ENCODE peak calls at places on chromosomes 16 and 17, in four cellular contexts. One of them, this sample, is unnamed.

GRCh38 chr17:55549140-55549539 is 37.9 kb upstream of the SMIM36 start:
- DNase-seq in cardiac fibroblast: no peak
- DNase-seq in HFF-Myc: no peak
- DNase-seq in AML-193: peak; percentile 18
- DNase-seq in this sample: no peak

GRCh38 chr17:56594528-56595418 is 1.3 kb downstream of the NOG start:
- DNase-seq in HFF-Myc: no peak
- DNase-seq in AML-193: no peak
- DNase-seq in cardiac fibroblast: no peak
- DNase-seq in this sample: peak; percentile 40

GRCh38 chr17:79087428-79088143 is 13.0 kb downstream of the ENGASE start:
- DNase-seq in HFF-Myc: peak; percentile 16
- DNase-seq in AML-193: peak; percentile 60
- DNase-seq in cardiac fibroblast: peak; percentile 61
- DNase-seq in this sample: peak; percentile 80

GRCh38 chr16:54291981-54292487 is 5.4 kb upstream of the IRX3 start:
- DNase-seq in AML-193: no peak
- DNase-seq in HFF-Myc: no peak
- DNase-seq in cardiac fibroblast: no peak
- DNase-seq in this sample: no peak

GRCh38 chr16:30004811-30005242 is 6.0 kb downstream of the DOC2A start:
- DNase-seq in HFF-Myc: no peak
- DNase-seq in cardiac fibroblast: no peak
- DNase-seq in AML-193: no peak
- DNase-seq in this sample: no peak

GRCh38 chr17:79617740-79618382 is 7.0 kb upstream of the RBFOX3 start:
- DNase-seq in cardiac fibroblast: no peak
- DNase-seq in HFF-Myc: no peak
- DNase-seq in AML-193: no peak
- DNase-seq in this sample: no peak

GRCh38 chr17:10036511-10037061 is 131.5 kb upstream of the RCVRN start:
- DNase-seq in cardiac fibroblast: peak; percentile 64
- DNase-seq in HFF-Myc: no peak
- DNase-seq in AML-193: no peak
- DNase-seq in this sample: no peak

GRCh38 chr17:40319651-40320550 is 10.9 kb downstream of the RARA start:
- DNase-seq in cardiac fibroblast: no peak
- DNase-seq in AML-193: peak; percentile 69
- DNase-seq in HFF-Myc: no peak
- DNase-seq in this sample: peak; percentile 25

GRCh38 chr17:55265434-55266021 is 768 bp downstream of the HLF start:
- DNase-seq in AML-193: no peak
- DNase-seq in HFF-Myc: no peak
- DNase-seq in cardiac fibroblast: no peak
- DNase-seq in this sample: no peak

GRCh38 chr16:81545470-81546175 is 101.0 kb downstream of the CMIP start:
- DNase-seq in AML-193: no peak
- DNase-seq in HFF-Myc: no peak
- DNase-seq in cardiac fibroblast: no peak
- DNase-seq in this sample: no peak

GRCh38 chr16:55326261-55326802 is 2.3 kb downstream of the IRX6 start:
- DNase-seq in HFF-Myc: no peak
- DNase-seq in cardiac fibroblast: no peak
- DNase-seq in AML-193: no peak
- DNase-seq in this sample: no peak